ENCODE peak calls at places on chromosomes 11 and 22, in five cellular contexts. One of them, this sample, is unnamed.

GRCh38 chr22:27745154-27745553 is 56.4 kb downstream of the MN1 start:
- DNase-seq in BJ: no peak
- DNase-seq in RWPE2: no peak
- DNase-seq in adrenal gland: no peak
- DNase-seq in suprapubic skin: no peak
- DNase-seq in this sample: no peak

GRCh38 chr11:10856689-10857603 is 907 bp downstream of the ZBED5 start:
- DNase-seq in adrenal gland: peak
- DNase-seq in suprapubic skin: peak
- DNase-seq in RWPE2: no peak
- DNase-seq in BJ: no peak
- DNase-seq in this sample: no peak

GRCh38 chr22:46734830-46735453 is 3.1 kb downstream of the CERK start:
- DNase-seq in adrenal gland: peak
- DNase-seq in suprapubic skin: no peak
- DNase-seq in BJ: no peak
- DNase-seq in RWPE2: no peak
- DNase-seq in this sample: no peak

GRCh38 chr11:15750535-15751297 is 605.6 kb downstream of the SOX6 start:
- DNase-seq in RWPE2: no peak
- DNase-seq in suprapubic skin: no peak
- DNase-seq in BJ: no peak
- DNase-seq in adrenal gland: peak
- DNase-seq in this sample: no peak

GRCh38 chr11:11996321-11997174 is 11.9 kb downstream of the DKK3 start:
- DNase-seq in adrenal gland: no peak
- DNase-seq in suprapubic skin: peak
- DNase-seq in RWPE2: no peak
- DNase-seq in BJ: no peak
- DNase-seq in this sample: no peak

GRCh38 chr11:4459470-4459869 is 10.4 kb downstream of the OR52K2 start:
- DNase-seq in RWPE2: no peak
- DNase-seq in BJ: no peak
- DNase-seq in adrenal gland: peak
- DNase-seq in suprapubic skin: no peak
- DNase-seq in this sample: no peak

GRCh38 chr11:100961633-100962032 is 168.0 kb downstream of the PGR start:
- DNase-seq in RWPE2: no peak
- DNase-seq in suprapubic skin: no peak
- DNase-seq in BJ: no peak
- DNase-seq in adrenal gland: no peak
- DNase-seq in this sample: no peak

GRCh38 chr11:35126000-35126878 is 12.7 kb upstream of the CD44 start:
- DNase-seq in RWPE2: no peak
- DNase-seq in suprapubic skin: no peak
- DNase-seq in BJ: no peak
- DNase-seq in adrenal gland: no peak
- DNase-seq in this sample: no peak

GRCh38 chr11:122418032-122418431 is 237.5 kb upstream of the UBASH3B start:
- DNase-seq in adrenal gland: no peak
- DNase-seq in RWPE2: no peak
- DNase-seq in BJ: no peak
- DNase-seq in suprapubic skin: no peak
- DNase-seq in this sample: no peak

GRCh38 chr11:71948314-71949027 is 19.6 kb downstream of the RNF121 start:
- DNase-seq in adrenal gland: peak
- DNase-seq in RWPE2: no peak
- DNase-seq in BJ: no peak
- DNase-seq in suprapubic skin: no peak
- DNase-seq in this sample: no peak

GRCh38 chr11:11395126-11395525 is 42.1 kb upstream of the CSNK2A3 start:
- DNase-seq in RWPE2: no peak
- DNase-seq in BJ: no peak
- DNase-seq in suprapubic skin: no peak
- DNase-seq in adrenal gland: no peak
- DNase-seq in this sample: no peak

GRCh38 chr11:8593935-8594909 is at the start of gene STK33:
- DNase-seq in suprapubic skin: no peak
- DNase-seq in RWPE2: peak
- DNase-seq in BJ: no peak
- DNase-seq in adrenal gland: peak
- DNase-seq in this sample: no peak

GRCh38 chr22:29787371-29787980 is 20.3 kb downstream of the UQCR10 start:
- DNase-seq in BJ: no peak
- DNase-seq in suprapubic skin: no peak
- DNase-seq in adrenal gland: peak
- DNase-seq in RWPE2: no peak
- DNase-seq in this sample: no peak

GRCh38 chr11:15965562-15966250 is 390.6 kb downstream of the SOX6 start:
- DNase-seq in adrenal gland: no peak
- DNase-seq in RWPE2: no peak
- DNase-seq in suprapubic skin: no peak
- DNase-seq in BJ: no peak
- DNase-seq in this sample: no peak

GRCh38 chr11:69215784-69216415 is 60.2 kb downstream of the SMIM38 start:
- DNase-seq in suprapubic skin: no peak
- DNase-seq in adrenal gland: peak
- DNase-seq in RWPE2: no peak
- DNase-seq in BJ: no peak
- DNase-seq in this sample: no peak

GRCh38 chr11:130181295-130182272 is 22.0 kb downstream of the ST14 start:
- DNase-seq in RWPE2: no peak
- DNase-seq in adrenal gland: peak
- DNase-seq in BJ: no peak
- DNase-seq in suprapubic skin: no peak
- DNase-seq in this sample: peak

GRCh38 chr11:110891411-110891810 is 179.2 kb upstream of the ARHGAP20 start:
- DNase-seq in BJ: no peak
- DNase-seq in RWPE2: no peak
- DNase-seq in suprapubic skin: no peak
- DNase-seq in adrenal gland: no peak
- DNase-seq in this sample: no peak

GRCh38 chr11:31542862-31543261 is 33.3 kb downstream of the ELP4 start:
- DNase-seq in adrenal gland: no peak
- DNase-seq in BJ: no peak
- DNase-seq in RWPE2: no peak
- DNase-seq in suprapubic skin: no peak
- DNase-seq in this sample: no peak

GRCh38 chr11:70672991-70673670 is 274.8 kb downstream of the CTTN start:
- DNase-seq in suprapubic skin: no peak
- DNase-seq in RWPE2: no peak
- DNase-seq in adrenal gland: no peak
- DNase-seq in BJ: no peak
- DNase-seq in this sample: no peak

GRCh38 chr22:49052023-49052538 is 775.6 kb downstream of the BRD1 start:
- DNase-seq in adrenal gland: no peak
- DNase-seq in RWPE2: no peak
- DNase-seq in suprapubic skin: peak
- DNase-seq in BJ: no peak
- DNase-seq in this sample: no peak

GRCh38 chr11:72238492-72239295 is 5.3 kb downstream of the PHOX2A start:
- DNase-seq in suprapubic skin: no peak
- DNase-seq in adrenal gland: peak
- DNase-seq in BJ: no peak
- DNase-seq in RWPE2: no peak
- DNase-seq in this sample: no peak

GRCh38 chr11:66015094-66015881 is 3.5 kb downstream of the CST6 start:
- DNase-seq in RWPE2: peak
- DNase-seq in suprapubic skin: no peak
- DNase-seq in adrenal gland: no peak
- DNase-seq in BJ: no peak
- DNase-seq in this sample: peak

GRCh38 chr11:33716236-33716635 is 15.6 kb upstream of the C11orf91 start:
- DNase-seq in BJ: no peak
- DNase-seq in adrenal gland: no peak
- DNase-seq in suprapubic skin: no peak
- DNase-seq in RWPE2: no peak
- DNase-seq in this sample: no peak

GRCh38 chr11:126282742-126283591 is at the start of gene TIRAP:
- DNase-seq in RWPE2: no peak
- DNase-seq in suprapubic skin: peak
- DNase-seq in adrenal gland: peak
- DNase-seq in BJ: no peak
- DNase-seq in this sample: no peak

GRCh38 chr11:123434262-123434661 is 4.2 kb downstream of the GRAMD1B start:
- DNase-seq in BJ: no peak
- DNase-seq in RWPE2: no peak
- DNase-seq in adrenal gland: no peak
- DNase-seq in suprapubic skin: peak
- DNase-seq in this sample: no peak

GRCh38 chr11:14454861-14455632 is 44.6 kb downstream of the COPB1 start:
- DNase-seq in RWPE2: no peak
- DNase-seq in BJ: no peak
- DNase-seq in adrenal gland: peak
- DNase-seq in suprapubic skin: no peak
- DNase-seq in this sample: no peak

GRCh38 chr22:42947211-42947990 is 67.5 kb downstream of the PACSIN2 start:
- DNase-seq in suprapubic skin: no peak
- DNase-seq in BJ: no peak
- DNase-seq in adrenal gland: peak
- DNase-seq in RWPE2: no peak
- DNase-seq in this sample: no peak

DNA sequence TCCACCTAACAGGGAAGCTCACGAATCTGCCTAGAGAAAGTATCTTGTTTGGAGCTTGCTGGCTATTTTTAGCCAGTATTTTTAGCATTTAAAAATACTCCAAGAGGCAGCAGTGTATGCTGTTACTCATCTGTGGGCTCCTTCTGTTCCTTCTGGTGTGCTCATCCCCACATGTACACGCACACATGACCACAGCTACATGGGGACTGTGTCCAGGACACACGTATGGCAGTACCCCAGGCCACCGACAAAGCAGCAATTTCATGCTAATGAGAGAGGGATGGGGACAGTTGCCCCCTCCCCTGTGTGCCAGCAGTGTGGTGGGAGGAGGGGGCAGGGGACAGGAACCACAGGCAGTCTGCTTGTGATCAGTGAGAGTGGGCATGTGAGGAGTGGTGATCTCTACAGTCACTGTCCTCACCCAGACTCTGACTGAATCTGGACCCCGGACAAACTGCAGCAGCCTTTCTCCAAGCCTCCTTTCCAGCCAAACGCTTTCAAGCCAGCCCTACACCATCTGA is 16.4 kb downstream of the USP2 start:
- DNase-seq in adrenal gland: peak
- DNase-seq in RWPE2: no peak
- DNase-seq in suprapubic skin: no peak
- DNase-seq in BJ: no peak
- DNase-seq in this sample: no peak
- H3K4me3 ChIP-seq in adrenal gland: no peak
- H3K4me3 ChIP-seq in RWPE2: no peak
- H3K4me3 ChIP-seq in suprapubic skin: no peak
- H3K4me3 ChIP-seq in BJ: no peak
- H3K4me3 ChIP-seq in this sample: no peak

DNA sequence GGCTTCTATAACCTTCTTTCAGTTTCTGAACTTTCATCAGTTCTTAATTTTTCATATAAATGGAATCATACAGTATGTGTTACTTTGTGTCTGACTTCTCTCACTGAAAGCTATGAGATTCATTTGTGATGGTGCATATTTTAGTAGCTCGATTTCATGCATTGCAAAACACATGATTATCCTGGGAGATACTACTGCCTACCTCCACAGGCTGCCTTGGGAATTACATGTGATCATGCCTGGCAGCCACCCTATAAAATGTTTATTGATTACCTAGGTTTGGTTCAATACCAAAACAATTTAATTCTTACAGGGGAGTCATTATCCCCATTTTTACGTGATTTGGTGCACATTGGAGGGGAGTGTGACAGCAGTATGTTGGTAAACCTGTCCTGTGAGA is 34.1 kb upstream of the PAK1 start:
- DNase-seq in suprapubic skin: no peak
- DNase-seq in BJ: no peak
- DNase-seq in RWPE2: no peak
- DNase-seq in adrenal gland: no peak
- DNase-seq in this sample: no peak
- TF ChIP-seq CTCF in suprapubic skin: no peak
- TF ChIP-seq CTCF in BJ: peak
- TF ChIP-seq CTCF in RWPE2: peak
- TF ChIP-seq CTCF in adrenal gland: no peak
- TF ChIP-seq CTCF in this sample: no peak

GRCh38 chr11:95359323-95359656 is 128.3 kb upstream of the SESN3 start:
- DNase-seq in adrenal gland: no peak
- DNase-seq in BJ: no peak
- DNase-seq in RWPE2: no peak
- DNase-seq in suprapubic skin: no peak
- DNase-seq in this sample: no peak

GRCh38 chr11:95359756-95360155 is 128.8 kb upstream of the SESN3 start:
- DNase-seq in BJ: no peak
- DNase-seq in adrenal gland: no peak
- DNase-seq in RWPE2: no peak
- DNase-seq in suprapubic skin: no peak
- DNase-seq in this sample: no peak

GRCh38 chr11:95361180-95361579 is 130.2 kb upstream of the SESN3 start:
- DNase-seq in suprapubic skin: no peak
- DNase-seq in BJ: no peak
- DNase-seq in RWPE2: no peak
- DNase-seq in adrenal gland: no peak
- DNase-seq in this sample: no peak

GRCh38 chr11:95358516-95359322 is 127.7 kb upstream of the SESN3 start:
- DNase-seq in adrenal gland: no peak
- DNase-seq in RWPE2: no peak
- DNase-seq in suprapubic skin: no peak
- DNase-seq in BJ: no peak
- DNase-seq in this sample: no peak

GRCh38 chr11:95360382-95360781 is 129.4 kb upstream of the SESN3 start:
- DNase-seq in suprapubic skin: no peak
- DNase-seq in adrenal gland: no peak
- DNase-seq in RWPE2: no peak
- DNase-seq in BJ: no peak
- DNase-seq in this sample: no peak
- H3K4me3 ChIP-seq in suprapubic skin: no peak
- H3K4me3 ChIP-seq in adrenal gland: no peak
- H3K4me3 ChIP-seq in RWPE2: no peak
- H3K4me3 ChIP-seq in BJ: no peak
- H3K4me3 ChIP-seq in this sample: no peak

GRCh38 chr11:17978553-17979287 is 34.1 kb downstream of the SERGEF start:
- DNase-seq in RWPE2: no peak
- DNase-seq in adrenal gland: peak
- DNase-seq in BJ: no peak
- DNase-seq in suprapubic skin: no peak
- DNase-seq in this sample: no peak
- TF ChIP-seq CTCF in RWPE2: peak
- TF ChIP-seq CTCF in adrenal gland: peak
- TF ChIP-seq CTCF in BJ: peak
- TF ChIP-seq CTCF in suprapubic skin: peak
- TF ChIP-seq CTCF in this sample: peak

DNA sequence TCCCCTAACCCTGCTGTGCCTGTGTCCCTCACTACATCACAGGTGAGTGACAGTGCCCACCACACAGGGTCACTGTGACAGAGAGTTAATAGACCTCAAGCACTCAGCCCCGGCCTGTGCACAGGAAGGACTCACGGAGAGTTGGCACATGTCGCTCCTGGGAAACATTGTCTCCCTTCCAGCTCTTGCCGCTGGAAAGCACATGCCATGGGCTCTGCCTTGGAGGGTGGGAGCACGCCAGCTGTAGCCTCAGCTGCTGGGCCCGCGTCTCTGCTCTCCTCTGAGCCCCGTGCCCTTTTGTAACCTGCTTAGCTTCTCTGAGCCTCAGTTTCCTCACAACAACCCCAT is 737 bp downstream of the RHOD start:
- DNase-seq in BJ: no peak
- DNase-seq in adrenal gland: no peak
- DNase-seq in suprapubic skin: no peak
- DNase-seq in RWPE2: no peak
- DNase-seq in this sample: no peak
- H3K4me3 ChIP-seq in BJ: peak
- H3K4me3 ChIP-seq in adrenal gland: no peak
- H3K4me3 ChIP-seq in suprapubic skin: peak
- H3K4me3 ChIP-seq in RWPE2: peak
- H3K4me3 ChIP-seq in this sample: peak